ENCODE peak calls at places on chromosomes 16 and 17, in eight cellular contexts. One of them, this sample, is unnamed.
A peak's percentile ranks its signal among the peaks of the same experiment; 100 is the strongest.

GRCh38 chr16:4344659-4345438 is 6.3 kb downstream of the PAM16 start:
- DNase-seq in GM12865: no peak
- DNase-seq in fibroblast of the aortic adventitia: peak; percentile 32
- DNase-seq in A549: peak; percentile 44
- DNase-seq in HCT116: no peak
- DNase-seq in thoracic aorta: no peak
- DNase-seq in tibial nerve: no peak
- DNase-seq in AG04449: no peak
- DNase-seq in this sample: no peak

GRCh38 chr17:6496116-6496481 is 51.8 kb downstream of the PIMREG start:
- DNase-seq in GM12865: peak; percentile 28
- DNase-seq in fibroblast of the aortic adventitia: no peak
- DNase-seq in A549: no peak
- DNase-seq in HCT116: no peak
- DNase-seq in thoracic aorta: no peak
- DNase-seq in tibial nerve: no peak
- DNase-seq in AG04449: no peak
- DNase-seq in this sample: no peak

GRCh38 chr16:78362736-78363135 is 263.3 kb downstream of the WWOX start:
- DNase-seq in GM12865: no peak
- DNase-seq in fibroblast of the aortic adventitia: no peak
- DNase-seq in A549: no peak
- DNase-seq in HCT116: no peak
- DNase-seq in thoracic aorta: no peak
- DNase-seq in tibial nerve: no peak
- DNase-seq in AG04449: no peak
- DNase-seq in this sample: no peak

GRCh38 chr17:43085489-43085888 is 39.7 kb downstream of the BRCA1 start:
- DNase-seq in GM12865: no peak
- DNase-seq in fibroblast of the aortic adventitia: peak; percentile 9
- DNase-seq in A549: peak; percentile 46
- DNase-seq in HCT116: peak; percentile 12
- DNase-seq in thoracic aorta: no peak
- DNase-seq in tibial nerve: no peak
- DNase-seq in AG04449: no peak
- DNase-seq in this sample: no peak

GRCh38 chr16:4924593-4925378 is 12.2 kb downstream of the PPL start:
- DNase-seq in GM12865: no peak
- DNase-seq in fibroblast of the aortic adventitia: no peak
- DNase-seq in A549: no peak
- DNase-seq in HCT116: no peak
- DNase-seq in thoracic aorta: no peak
- DNase-seq in tibial nerve: no peak
- DNase-seq in AG04449: no peak
- DNase-seq in this sample: no peak

GRCh38 chr16:16884451-16884850 is 505.5 kb downstream of the NPIPA7 start:
- DNase-seq in GM12865: no peak
- DNase-seq in fibroblast of the aortic adventitia: no peak
- DNase-seq in A549: no peak
- DNase-seq in HCT116: no peak
- DNase-seq in thoracic aorta: no peak
- DNase-seq in tibial nerve: no peak
- DNase-seq in AG04449: no peak
- DNase-seq in this sample: no peak

GRCh38 chr16:20676268-20676828 is 21.1 kb downstream of the ACSM1 start:
- DNase-seq in GM12865: no peak
- DNase-seq in fibroblast of the aortic adventitia: no peak
- DNase-seq in A549: no peak
- DNase-seq in HCT116: no peak
- DNase-seq in thoracic aorta: no peak
- DNase-seq in tibial nerve: no peak
- DNase-seq in AG04449: no peak
- DNase-seq in this sample: no peak

GRCh38 chr17:39152134-39152884 is 872 bp upstream of the PLXDC1 start:
- DNase-seq in GM12865: no peak
- DNase-seq in fibroblast of the aortic adventitia: no peak
- DNase-seq in A549: no peak
- DNase-seq in HCT116: peak; percentile 28
- DNase-seq in thoracic aorta: no peak
- DNase-seq in tibial nerve: no peak
- DNase-seq in AG04449: no peak
- DNase-seq in this sample: no peak

GRCh38 chr17:68526548-68526947 is 14.3 kb downstream of the PRKAR1A start:
- DNase-seq in GM12865: no peak
- DNase-seq in fibroblast of the aortic adventitia: no peak
- DNase-seq in A549: no peak
- DNase-seq in HCT116: no peak
- DNase-seq in thoracic aorta: no peak
- DNase-seq in tibial nerve: no peak
- DNase-seq in AG04449: no peak
- DNase-seq in this sample: no peak

GRCh38 chr16:70659953-70660671 is 13.8 kb downstream of the IL34 start:
- DNase-seq in GM12865: no peak
- DNase-seq in fibroblast of the aortic adventitia: no peak
- DNase-seq in A549: no peak
- DNase-seq in HCT116: no peak
- DNase-seq in thoracic aorta: no peak
- DNase-seq in tibial nerve: no peak
- DNase-seq in AG04449: no peak
- DNase-seq in this sample: no peak

GRCh38 chr17:63675231-63675606 is 24.7 kb downstream of the LIMD2 start:
- DNase-seq in GM12865: no peak
- DNase-seq in fibroblast of the aortic adventitia: peak; percentile 31
- DNase-seq in A549: no peak
- DNase-seq in HCT116: no peak
- DNase-seq in thoracic aorta: no peak
- DNase-seq in tibial nerve: no peak
- DNase-seq in AG04449: no peak
- DNase-seq in this sample: no peak

GRCh38 chr17:77253611-77254051 is 112.9 kb downstream of the SEC14L1 start:
- DNase-seq in GM12865: no peak
- DNase-seq in fibroblast of the aortic adventitia: no peak
- DNase-seq in A549: no peak
- DNase-seq in HCT116: no peak
- DNase-seq in thoracic aorta: no peak
- DNase-seq in tibial nerve: no peak
- DNase-seq in AG04449: no peak
- DNase-seq in this sample: no peak

GRCh38 chr17:77256710-77257109 is 115.9 kb downstream of the SEC14L1 start:
- DNase-seq in GM12865: no peak
- DNase-seq in fibroblast of the aortic adventitia: no peak
- DNase-seq in A549: no peak
- DNase-seq in HCT116: no peak
- DNase-seq in thoracic aorta: no peak
- DNase-seq in tibial nerve: no peak
- DNase-seq in AG04449: no peak
- DNase-seq in this sample: no peak

GRCh38 chr17:77252736-77253135 is 112.0 kb downstream of the SEC14L1 start:
- DNase-seq in GM12865: no peak
- DNase-seq in fibroblast of the aortic adventitia: no peak
- DNase-seq in A549: no peak
- DNase-seq in HCT116: no peak
- DNase-seq in thoracic aorta: no peak
- DNase-seq in tibial nerve: no peak
- DNase-seq in AG04449: no peak
- DNase-seq in this sample: no peak

GRCh38 chr17:77257169-77257568 is 116.4 kb downstream of the SEC14L1 start:
- DNase-seq in GM12865: no peak
- DNase-seq in fibroblast of the aortic adventitia: no peak
- DNase-seq in A549: no peak
- DNase-seq in HCT116: no peak
- DNase-seq in thoracic aorta: no peak
- DNase-seq in tibial nerve: no peak
- DNase-seq in AG04449: no peak
- DNase-seq in this sample: no peak

GRCh38 chr17:77254961-77255741 is 114.4 kb downstream of the SEC14L1 start:
- DNase-seq in GM12865: no peak
- DNase-seq in fibroblast of the aortic adventitia: peak; percentile 76
- DNase-seq in A549: peak; percentile 87
- DNase-seq in HCT116: peak; percentile 89
- DNase-seq in thoracic aorta: no peak
- DNase-seq in tibial nerve: no peak
- DNase-seq in AG04449: peak; percentile 69
- DNase-seq in this sample: peak; percentile 82
- TF ChIP-seq CTCF in GM12865: no peak
- TF ChIP-seq CTCF in fibroblast of the aortic adventitia: no peak
- TF ChIP-seq CTCF in A549: no peak
- TF ChIP-seq CTCF in HCT116: no peak
- TF ChIP-seq CTCF in thoracic aorta: no peak
- TF ChIP-seq CTCF in tibial nerve: no peak
- TF ChIP-seq CTCF in AG04449: no peak
- TF ChIP-seq CTCF in this sample: no peak

DNA sequence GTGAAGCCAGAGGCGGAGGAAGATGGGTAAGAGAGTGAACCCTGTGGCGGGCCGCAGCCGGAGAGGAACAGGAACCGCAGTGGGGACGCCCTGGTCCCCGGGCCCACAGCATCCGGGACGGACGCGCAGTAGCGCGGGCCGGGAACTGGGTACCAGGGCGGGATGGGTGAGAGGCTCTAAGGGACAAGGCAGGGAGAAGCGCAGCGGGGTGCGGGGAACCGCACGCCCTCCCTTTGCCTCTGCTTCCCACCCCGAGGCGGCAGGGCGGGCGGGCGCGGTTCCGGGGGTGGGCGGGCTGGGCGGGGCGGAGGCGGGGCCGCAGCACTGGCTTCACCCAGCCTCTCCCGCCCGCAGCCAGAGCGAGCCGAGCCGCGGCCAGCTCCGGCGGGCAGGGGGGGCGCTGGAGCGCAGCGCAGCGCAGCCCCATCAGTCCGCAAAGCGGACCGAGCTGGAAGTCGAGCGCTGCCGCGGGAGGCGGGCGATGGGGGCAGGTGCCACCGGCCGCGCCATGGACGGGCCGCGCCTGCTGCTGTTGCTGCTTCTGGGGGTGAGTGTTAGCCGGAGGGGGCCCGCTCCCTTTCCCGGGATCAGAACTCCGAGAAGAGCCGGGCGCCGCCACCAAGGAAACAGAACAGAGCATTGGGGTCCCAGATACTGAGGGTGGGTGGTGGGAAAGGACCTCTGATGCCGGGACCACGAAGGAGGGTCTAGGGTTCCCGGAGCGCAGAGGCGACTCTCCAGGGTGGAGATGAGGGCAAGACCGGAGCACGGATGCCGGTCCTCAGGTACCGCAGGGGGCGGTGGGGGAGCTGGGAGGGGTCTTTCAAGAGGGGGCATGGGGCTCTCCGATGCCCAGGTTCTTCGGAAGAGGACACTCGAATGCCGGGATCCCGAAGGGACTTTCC is at the start of gene NGFR:
- DNase-seq in GM12865: peak; percentile 58
- DNase-seq in fibroblast of the aortic adventitia: no peak
- DNase-seq in A549: no peak
- DNase-seq in HCT116: no peak
- DNase-seq in thoracic aorta: no peak
- DNase-seq in tibial nerve: no peak
- DNase-seq in AG04449: no peak
- DNase-seq in this sample: no peak
- H3K4me3 ChIP-seq in GM12865: peak within 1 kb of the TSS; percentile 48
- H3K4me3 ChIP-seq in fibroblast of the aortic adventitia: peak within 1 kb of the TSS; percentile 42
- H3K4me3 ChIP-seq in A549: peak within 1 kb of the TSS; percentile 50
- H3K4me3 ChIP-seq in HCT116: peak within 1 kb of the TSS; percentile 53
- H3K4me3 ChIP-seq in thoracic aorta: peak within 1 kb of the TSS; percentile 77
- H3K4me3 ChIP-seq in tibial nerve: peak within 1 kb of the TSS; percentile 52
- H3K4me3 ChIP-seq in AG04449: peak within 1 kb of the TSS; percentile 20
- H3K4me3 ChIP-seq in this sample: peak within 1 kb of the TSS; percentile 16

GRCh38 chr16:71723537-71724319 is 773 bp downstream of the PHLPP2 start:
- DNase-seq in GM12865: peak; percentile 82
- DNase-seq in fibroblast of the aortic adventitia: peak; percentile 39
- DNase-seq in A549: peak; percentile 72
- DNase-seq in HCT116: peak; percentile 47
- DNase-seq in thoracic aorta: peak; percentile 11
- DNase-seq in tibial nerve: peak; percentile 39
- DNase-seq in AG04449: no peak
- DNase-seq in this sample: no peak
- TF ChIP-seq CTCF in GM12865: no peak
- TF ChIP-seq CTCF in fibroblast of the aortic adventitia: no peak
- TF ChIP-seq CTCF in A549: no peak
- TF ChIP-seq CTCF in HCT116: no peak
- TF ChIP-seq CTCF in thoracic aorta: no peak
- TF ChIP-seq CTCF in tibial nerve: no peak
- TF ChIP-seq CTCF in AG04449: no peak
- TF ChIP-seq CTCF in this sample: no peak

GRCh38 chr16:54283735-54284318 is 2.8 kb downstream of the IRX3 start:
- DNase-seq in GM12865: no peak
- DNase-seq in fibroblast of the aortic adventitia: peak; percentile 38
- DNase-seq in A549: no peak
- DNase-seq in HCT116: no peak
- DNase-seq in thoracic aorta: no peak
- DNase-seq in tibial nerve: no peak
- DNase-seq in AG04449: no peak
- DNase-seq in this sample: no peak

GRCh38 chr16:54281535-54282201 is 4.9 kb downstream of the IRX3 start:
- DNase-seq in GM12865: no peak
- DNase-seq in fibroblast of the aortic adventitia: no peak
- DNase-seq in A549: no peak
- DNase-seq in HCT116: no peak
- DNase-seq in thoracic aorta: no peak
- DNase-seq in tibial nerve: no peak
- DNase-seq in AG04449: no peak
- DNase-seq in this sample: no peak

GRCh38 chr16:54282202-54282922 is 4.2 kb downstream of the IRX3 start:
- DNase-seq in GM12865: no peak
- DNase-seq in fibroblast of the aortic adventitia: peak; percentile 53
- DNase-seq in A549: peak; percentile 45
- DNase-seq in HCT116: peak; percentile 15
- DNase-seq in thoracic aorta: no peak
- DNase-seq in tibial nerve: no peak
- DNase-seq in AG04449: no peak
- DNase-seq in this sample: no peak

GRCh38 chr16:54284319-54284930 is 2.2 kb downstream of the IRX3 start:
- DNase-seq in GM12865: no peak
- DNase-seq in fibroblast of the aortic adventitia: no peak
- DNase-seq in A549: no peak
- DNase-seq in HCT116: no peak
- DNase-seq in thoracic aorta: no peak
- DNase-seq in tibial nerve: no peak
- DNase-seq in AG04449: no peak
- DNase-seq in this sample: no peak

DNA sequence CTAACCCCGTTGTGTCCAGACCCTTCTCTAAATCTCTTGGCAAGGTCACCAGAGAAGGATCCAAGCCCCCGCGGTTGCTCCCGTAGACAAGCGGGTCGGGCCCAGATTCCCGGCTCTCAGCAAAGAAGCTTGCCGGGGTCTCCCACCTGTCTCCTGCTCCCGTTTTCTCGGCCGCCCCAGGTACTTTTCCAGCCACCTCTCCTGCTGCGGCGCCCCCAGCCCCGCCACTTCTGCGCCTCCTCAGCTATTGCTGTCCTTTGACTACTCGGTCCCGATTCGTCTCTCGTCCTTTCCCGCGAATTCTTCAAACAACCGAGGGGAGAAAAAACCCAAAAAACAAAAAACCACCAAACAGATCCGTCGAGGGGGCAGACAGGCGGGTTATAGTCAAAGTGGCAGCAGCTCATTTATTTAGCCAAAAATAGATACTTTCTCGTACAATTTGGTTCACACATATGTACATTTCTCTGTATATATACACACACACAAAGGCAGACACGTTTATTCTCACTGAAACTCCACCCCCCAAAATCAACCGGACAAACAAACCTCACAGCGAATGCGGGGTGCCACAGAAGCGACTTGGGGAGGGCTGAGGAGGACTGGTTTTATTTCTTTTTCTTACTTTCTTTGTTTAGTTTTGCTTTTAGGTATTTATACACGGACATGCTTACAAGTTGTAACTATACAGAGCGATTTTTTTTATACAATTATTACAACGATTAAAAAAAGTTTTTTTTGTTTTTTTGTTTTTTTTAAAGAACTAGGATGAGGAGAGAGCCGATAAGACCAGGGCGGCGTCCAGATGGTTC is 3.5 kb downstream of the IRX3 start:
- DNase-seq in GM12865: no peak
- DNase-seq in fibroblast of the aortic adventitia: no peak
- DNase-seq in A549: no peak
- DNase-seq in HCT116: no peak
- DNase-seq in thoracic aorta: no peak
- DNase-seq in tibial nerve: no peak
- DNase-seq in AG04449: no peak
- DNase-seq in this sample: no peak
- H3K4me3 ChIP-seq in GM12865: no peak overlapping the region
- H3K4me3 ChIP-seq in fibroblast of the aortic adventitia: peak overlapping the region; percentile 76
- H3K4me3 ChIP-seq in A549: no peak overlapping the region
- H3K4me3 ChIP-seq in HCT116: no peak overlapping the region
- H3K4me3 ChIP-seq in thoracic aorta: no peak overlapping the region
- H3K4me3 ChIP-seq in tibial nerve: no peak overlapping the region
- H3K4me3 ChIP-seq in AG04449: peak overlapping the region; percentile 76
- H3K4me3 ChIP-seq in this sample: peak overlapping the region; percentile 92

This sample was measured in AG09309.